ENCODE peak calls at places on chromosome 12, in ten cellular contexts. V is fibroblast of pulmonary artery, A is esophagus muscularis mucosa, S is osteocyte, E is astrocyte of the spinal cord, W is fibroblast of the aortic adventitia, K is AG09319, I is HFFc6, T is dorsolateral prefrontal cortex, Z is RWPE1. Y is an unnamed sample.

GRCh38 chr12:3333583-3333982 is 157.4 kb upstream of the PRMT8 start:
- DNase-seq in V (peak), A (no peak), S (no peak), E (no peak), W (no peak), K (no peak), I (no peak), T (peak), Z (no peak), Y (no peak)

GRCh38 chr12:116896525-116896924 is 14.2 kb upstream of the FBXW8 start:
- DNase-seq in V (no peak), A (no peak), S (no peak), E (no peak), W (no peak), K (no peak), I (no peak), T (no peak), Z (no peak), Y (no peak)

GRCh38 chr12:64077922-64078321 is 144.2 kb downstream of the KICS2 start:
- DNase-seq in V (peak), A (no peak), S (no peak), E (no peak), W (peak), K (no peak), I (peak), T (no peak), Z (no peak), Y (no peak)

GRCh38 chr12:130981156-130981789 is 27.6 kb downstream of the ADGRD1 start:
- DNase-seq in V (no peak), A (no peak), S (no peak), E (no peak), W (no peak), K (no peak), I (no peak), T (no peak), Z (no peak), Y (no peak)

GRCh38 chr12:132284618-132285310 is 44.6 kb downstream of the GALNT9 start:
- DNase-seq in V (no peak), A (no peak), S (no peak), E (no peak), W (no peak), K (no peak), I (no peak), T (no peak), Z (peak), Y (no peak)

GRCh38 chr12:989751-990278 is 1.2 kb upstream of the ERC1 start:
- DNase-seq in V (peak), A (no peak), S (no peak), E (peak), W (peak), K (no peak), I (peak), T (no peak), Z (peak), Y (no peak)

GRCh38 chr12:92074889-92075288 is 70.8 kb downstream of the BTG1 start:
- DNase-seq in V (no peak), A (no peak), S (no peak), E (no peak), W (no peak), K (no peak), I (no peak), T (no peak), Z (no peak), Y (no peak)

GRCh38 chr12:75665216-75665615 is 153.8 kb upstream of the KRR1 start:
- DNase-seq in V (no peak), A (no peak), S (no peak), E (no peak), W (no peak), K (no peak), I (peak), T (no peak), Z (no peak), Y (no peak)

GRCh38 chr12:32947203-32947795 is 50.7 kb upstream of the PKP2 start:
- DNase-seq in V (peak), A (no peak), S (no peak), E (peak), W (peak), K (no peak), I (no peak), T (no peak), Z (peak), Y (no peak)
- TF ChIP-seq CTCF in V (no peak), A (no peak), S (peak), E (no peak), W (no peak), K (no peak), I (no peak), T (no peak), Z (peak), Y (no peak)

DNA sequence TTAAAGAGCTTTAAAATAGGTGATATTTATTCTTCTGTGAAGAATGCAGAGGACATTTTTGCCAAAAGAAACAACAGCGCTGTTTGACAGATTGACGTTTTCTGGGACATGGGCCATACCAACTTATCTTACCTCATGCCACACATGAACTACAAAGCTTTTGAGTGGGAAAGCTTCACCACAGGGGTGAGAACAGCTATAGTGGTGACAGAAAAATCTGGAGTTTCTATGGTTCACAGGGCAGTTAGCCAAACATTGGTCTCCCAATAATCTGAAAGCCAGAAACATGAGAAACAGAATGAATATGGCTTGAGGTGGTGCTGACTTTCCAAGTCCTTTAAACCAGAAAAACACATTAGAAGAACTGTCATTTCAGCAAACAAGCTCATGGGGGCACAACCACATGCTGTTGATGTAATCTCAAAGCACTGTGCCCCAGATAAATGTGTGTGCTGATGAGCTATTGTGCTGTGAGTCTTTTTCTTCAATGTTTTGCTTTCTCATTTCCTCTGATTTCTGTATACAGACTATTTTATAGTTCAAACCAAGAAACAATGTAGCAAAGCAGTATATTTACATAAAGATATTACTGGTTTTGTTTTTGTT is 905.4 kb downstream of the SLC16A7 start:
- DNase-seq in V (peak), A (no peak), S (no peak), E (peak), W (peak), K (no peak), I (no peak), T (no peak), Z (no peak), Y (no peak)
- TF ChIP-seq CTCF in V (no peak), A (no peak), S (peak), E (peak), W (no peak), K (peak), I (no peak), T (no peak), Z (no peak), Y (no peak)

GRCh38 chr12:113796852-113797534 is 169.1 kb downstream of the RBM19 start:
- DNase-seq in V (no peak), A (no peak), S (no peak), E (no peak), W (no peak), K (no peak), I (no peak), T (no peak), Z (no peak), Y (no peak)
- TF ChIP-seq CTCF in V (no peak), A (no peak), S (no peak), E (no peak), W (no peak), K (no peak), I (no peak), T (no peak), Z (no peak), Y (no peak)

DNA sequence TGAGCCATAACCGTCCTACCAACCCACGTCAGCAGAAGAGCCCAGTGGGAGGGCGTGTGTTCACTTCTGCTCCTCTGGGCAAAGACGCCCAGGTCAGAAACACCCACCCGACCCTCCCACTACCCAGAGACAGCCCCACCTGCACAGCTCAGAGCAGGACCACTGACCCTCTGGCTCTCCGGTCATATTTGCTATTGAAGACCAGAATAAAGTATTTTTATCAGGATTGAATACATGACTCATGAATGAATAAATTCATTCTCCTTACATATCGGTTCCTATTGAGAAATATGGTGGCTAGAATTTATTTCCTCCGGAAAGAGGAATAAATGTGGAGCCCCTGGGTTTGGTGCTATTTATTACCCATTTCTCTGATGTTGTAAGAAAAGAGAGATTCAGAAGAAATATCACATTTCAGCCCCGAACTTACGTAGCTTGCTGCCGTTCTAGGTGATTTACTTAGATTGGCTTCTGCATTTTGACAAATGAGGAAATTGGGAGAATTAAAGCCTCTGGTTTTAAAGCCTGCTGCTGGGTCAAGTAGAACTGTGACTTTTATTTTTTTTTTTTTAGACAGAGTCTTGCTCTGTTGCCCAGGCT is 36.4 kb upstream of the P2RX7 start:
- DNase-seq in V (no peak), A (no peak), S (no peak), E (no peak), W (no peak), K (no peak), I (no peak), T (no peak), Z (no peak), Y (no peak)
- TF ChIP-seq CTCF in V (no peak), A (no peak), S (peak), E (no peak), W (no peak), K (no peak), I (peak), T (no peak), Z (peak), Y (peak)

GRCh38 chr12:65121049-65121955 is at the start of gene WIF1:
- DNase-seq in V (peak), A (no peak), S (no peak), E (no peak), W (no peak), K (no peak), I (no peak), T (peak), Z (peak), Y (peak)
- TF ChIP-seq CTCF in V (no peak), A (no peak), S (peak), E (peak), W (no peak), K (peak), I (peak), T (no peak), Z (peak), Y (peak)